ENCODE peak calls at places on chromosomes 3 and 15, in four cellular contexts. H is HS-27A, A is stomach, N is aorta. F is an unnamed sample.

GRCh38 chr3:140176526-140176925 is 241.5 kb downstream of the CLSTN2 start:
- DNase-seq in H (peak), A (no peak), N (no peak), F (no peak)

GRCh38 chr3:170180107-170180951 is 1.2 kb downstream of the PHC3 start:
- DNase-seq in A (peak), H (no peak), N (no peak), F (peak)

GRCh38 chr15:36617529-36618196 is 38.2 kb downstream of the CDIN1 start:
- DNase-seq in N (no peak), H (no peak), A (no peak), F (no peak)

GRCh38 chr3:155805802-155806618 is at the start of gene C3orf33:
- DNase-seq in N (peak), H (no peak), A (peak), F (peak)

GRCh38 chr15:83626171-83626802 is 27.6 kb upstream of the ADAMTSL3 start:
- DNase-seq in A (no peak), H (no peak), N (no peak), F (peak)

GRCh38 chr3:178140491-178140890 is 395.7 kb upstream of the KCNMB2 start:
- DNase-seq in N (no peak), H (no peak), A (no peak), F (no peak)

GRCh38 chr15:64857421-64857820 is 15.7 kb downstream of the PLEKHO2 start:
- DNase-seq in A (no peak), N (peak), H (no peak), F (no peak)

GRCh38 chr15:33580526-33580925 is 269.8 kb downstream of the RYR3 start:
- DNase-seq in N (no peak), H (no peak), A (no peak), F (no peak)

GRCh38 chr3:131526801-131527347 is 24.1 kb upstream of the MRPL3 start:
- DNase-seq in A (peak), N (peak), H (no peak), F (no peak)

GRCh38 chr15:83206387-83206970 is 1.1 kb downstream of the HDGFL3 start:
- DNase-seq in H (no peak), A (no peak), N (no peak), F (no peak)

GRCh38 chr3:38122712-38123290 is 14.1 kb downstream of the ACAA1 start:
- DNase-seq in A (peak), H (no peak), N (no peak), F (no peak)